ENCODE peak calls at places on chromosomes 6 and 20, in ten cellular contexts. F, J, N, B, R, G, Z, D, X and M are unnamed samples.
A peak's percentile ranks its signal among the peaks of the same experiment; 100 is the strongest.

GRCh38 chr6:154165488-154165887 is 126.4 kb downstream of the OPRM1 start:
- DNase-seq in X (no peak), Z (no peak), F (no peak), R (no peak), D (no peak), G (no peak), B (no peak), N (no peak), J (no peak), M (no peak)

GRCh38 chr20:14477125-14477524 is 139.7 kb upstream of the FLRT3 start:
- DNase-seq in B (no peak), R (peak; percentile 12), N (peak; percentile 23), Z (no peak), D (no peak), F (no peak), G (no peak), X (no peak), J (no peak), M (no peak)

GRCh38 chr6:169640347-169640972 is 61.4 kb downstream of the WDR27 start:
- DNase-seq in N (no peak), F (no peak), G (no peak), B (no peak), R (no peak), J (no peak), Z (no peak), X (no peak), D (no peak), M (no peak)

GRCh38 chr20:22771706-22772105 is 187.3 kb upstream of the FOXA2 start:
- DNase-seq in Z (no peak), N (no peak), F (no peak), R (no peak), D (no peak), J (peak; percentile 25), G (no peak), X (no peak), B (no peak), M (no peak)

GRCh38 chr6:52417675-52418111 is 2.4 kb upstream of the EFHC1 start:
- DNase-seq in R (peak; percentile 90), N (peak; percentile 21), B (no peak), F (peak; percentile 71), X (no peak), G (no peak), D (no peak), J (no peak), Z (no peak), M (no peak)

GRCh38 chr20:1624811-1625690 is 5.2 kb upstream of the SIRPB1 start:
- DNase-seq in F (peak; percentile 0), R (no peak), D (no peak), N (no peak), X (no peak), G (no peak), Z (no peak), J (no peak), B (no peak), M (no peak)

GRCh38 chr20:61159940-61160688 is 91.9 kb upstream of the CDH4 start:
- DNase-seq in F (no peak), J (no peak), G (no peak), D (no peak), B (no peak), Z (no peak), R (no peak), N (no peak), X (no peak), M (no peak)

GRCh38 chr20:63183422-63184146 is 32.3 kb downstream of the YTHDF1 start:
- DNase-seq in J (peak; percentile 18), X (peak; percentile 61), G (peak; percentile 57), F (peak; percentile 45), B (no peak), R (no peak), N (peak; percentile 70), Z (peak; percentile 74), D (no peak), M (no peak)

GRCh38 chr6:137104926-137105325 is 60.2 kb upstream of the IL20RA start:
- DNase-seq in J (no peak), N (no peak), D (no peak), G (no peak), Z (no peak), B (no peak), X (no peak), R (no peak), F (no peak), M (no peak)

GRCh38 chr6:37698264-37699137 is 818 bp upstream of the MDGA1 start:
- DNase-seq in Z (peak; percentile 83), D (no peak), F (peak; percentile 69), G (peak; percentile 63), X (peak; percentile 37), R (no peak), N (peak; percentile 32), B (peak; percentile 41), J (no peak), M (peak; percentile 38)

GRCh38 chr20:45833030-45833882 is at the start of gene SNX21:
- DNase-seq in G (peak; percentile 93), X (peak; percentile 71), R (peak; percentile 94), N (peak; percentile 88), J (peak; percentile 87), B (peak; percentile 90), F (peak; percentile 67), D (peak; percentile 70), Z (peak; percentile 90), M (peak; percentile 79)

GRCh38 chr6:34272022-34272926 is 23.5 kb upstream of the SMIM29 start:
- DNase-seq in R (no peak), J (no peak), Z (no peak), G (no peak), D (no peak), F (no peak), B (peak; percentile 41), N (no peak), X (peak; percentile 28), M (no peak)

GRCh38 chr6:138013949-138014348 is 93.3 kb downstream of the PERP start:
- DNase-seq in G (no peak), B (no peak), D (no peak), R (no peak), N (no peak), J (no peak), Z (no peak), F (no peak), X (no peak), M (no peak)

GRCh38 chr6:32151131-32151884 is 431 bp downstream of the PRRT1 start:
- DNase-seq in G (no peak), Z (no peak), R (no peak), B (no peak), D (no peak), X (no peak), F (no peak), N (no peak), J (no peak), M (no peak)

GRCh38 chr20:64093013-64093503 is 8.9 kb upstream of the LKAAEAR1 start:
- DNase-seq in B (no peak), J (no peak), Z (peak; percentile 54), X (no peak), N (no peak), F (no peak), G (no peak), R (no peak), D (no peak), M (no peak)

GRCh38 chr6:110636776-110637175 is 160.4 kb upstream of the SLC22A16 start:
- DNase-seq in D (no peak), J (no peak), R (no peak), N (no peak), X (no peak), B (no peak), Z (no peak), F (no peak), G (no peak), M (no peak)
- H3K27ac ChIP-seq in D (no peak overlapping the region), J (no peak overlapping the region), R (no peak overlapping the region), N (no peak overlapping the region), X (no peak overlapping the region), B (no peak overlapping the region), Z (no peak overlapping the region), F (no peak overlapping the region), G (no peak overlapping the region), M (no peak overlapping the region)

GRCh38 chr6:13287104-13287503 is 41.2 kb downstream of the TBC1D7 start:
- DNase-seq in B (no peak), G (no peak), D (no peak), Z (no peak), J (no peak), R (no peak), F (no peak), X (no peak), N (no peak), M (no peak)

GRCh38 chr6:13286185-13286584 is 42.2 kb downstream of the TBC1D7 start:
- DNase-seq in F (no peak), B (no peak), G (no peak), Z (no peak), D (no peak), J (no peak), X (no peak), N (no peak), R (no peak), M (no peak)

GRCh38 chr6:13284646-13285045 is 43.7 kb downstream of the TBC1D7 start:
- DNase-seq in F (no peak), G (no peak), D (no peak), Z (no peak), B (no peak), R (no peak), X (no peak), N (no peak), J (no peak), M (no peak)

GRCh38 chr6:13283340-13283739 is 45.0 kb downstream of the TBC1D7 start:
- DNase-seq in F (no peak), R (no peak), D (no peak), B (no peak), N (no peak), X (no peak), Z (no peak), J (no peak), G (no peak), M (no peak)

GRCh38 chr6:13285705-13286104 is 42.6 kb downstream of the TBC1D7 start:
- DNase-seq in G (no peak), R (no peak), B (no peak), Z (no peak), X (no peak), F (no peak), N (no peak), D (no peak), J (no peak), M (no peak)
- H3K27ac ChIP-seq in G (no peak overlapping the region), R (no peak overlapping the region), B (no peak overlapping the region), Z (no peak overlapping the region), X (no peak overlapping the region), F (no peak overlapping the region), N (no peak overlapping the region), D (no peak overlapping the region), J (no peak overlapping the region), M (no peak overlapping the region)

GRCh38 chr20:36479938-36480337 is 61.4 kb upstream of the MYL9 start:
- DNase-seq in X (no peak), N (no peak), D (no peak), G (no peak), J (no peak), F (no peak), R (no peak), Z (no peak), B (no peak), M (no peak)
- H3K27ac ChIP-seq in X (no peak overlapping the region), N (peak overlapping the region; percentile 13), D (no peak overlapping the region), G (no peak overlapping the region), J (peak overlapping the region; percentile 93), F (no peak overlapping the region), R (no peak overlapping the region), Z (no peak overlapping the region), B (peak overlapping the region; percentile 77), M (no peak overlapping the region)

DNA sequence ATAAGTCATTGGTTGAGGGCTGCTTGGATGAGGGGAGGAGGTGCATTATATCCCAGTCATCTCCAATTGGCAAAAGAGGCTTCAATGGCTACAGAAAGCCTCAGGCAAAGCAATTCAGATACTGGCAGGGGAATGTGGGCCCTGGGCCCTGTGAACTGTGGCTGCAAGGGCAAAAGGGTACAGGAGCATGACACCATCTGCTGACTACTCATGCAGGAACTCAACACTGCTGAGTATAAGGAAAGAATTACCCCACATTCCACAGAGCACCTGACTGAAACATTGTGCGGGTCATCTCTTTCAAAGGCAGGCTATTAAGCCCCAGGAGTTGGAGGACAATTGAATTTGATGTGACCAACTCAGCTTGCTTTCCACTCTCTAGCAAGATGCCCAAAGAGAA is 92.1 kb upstream of the SPTLC3 start:
- DNase-seq in J (no peak), D (no peak), G (no peak), N (no peak), F (no peak), R (no peak), B (no peak), Z (peak; percentile 5), X (no peak), M (no peak)
- H3K27ac ChIP-seq in J (no peak overlapping the region), D (no peak overlapping the region), G (no peak overlapping the region), N (no peak overlapping the region), F (no peak overlapping the region), R (no peak overlapping the region), B (no peak overlapping the region), Z (no peak overlapping the region), X (no peak overlapping the region), M (no peak overlapping the region)